ENCODE peak calls at places on chromosomes 1 and 21, in eight cellular contexts. K, V, G, O, R, Z, I and B are unnamed samples.

GRCh38 chr1:68916227-68916853 is 419.5 kb upstream of the DEPDC1 start:
- DNase-seq in K (no peak), V (no peak), G (peak), O (peak), R (no peak), Z (peak), I (peak), B (no peak)

GRCh38 chr1:41741244-41741643 is 177.5 kb downstream of the HIVEP3 start:
- DNase-seq in K (no peak), V (no peak), G (peak), O (no peak), R (no peak), Z (no peak), I (no peak), B (no peak)

GRCh38 chr1:42167611-42168396 is 3.3 kb upstream of the GUCA2A start:
- DNase-seq in K (no peak), V (no peak), G (peak), O (no peak), R (no peak), Z (no peak), I (no peak), B (no peak)

GRCh38 chr1:34262023-34262422 is 85.3 kb downstream of the C1orf94 start:
- DNase-seq in K (no peak), V (no peak), G (no peak), O (no peak), R (no peak), Z (no peak), I (no peak), B (no peak)

GRCh38 chr1:203300441-203301330 is 4.6 kb upstream of the BTG2 start:
- DNase-seq in K (no peak), V (no peak), G (no peak), O (no peak), R (no peak), Z (no peak), I (no peak), B (no peak)

GRCh38 chr1:85494074-85494956 is 29.4 kb upstream of the DDAH1 start:
- DNase-seq in K (no peak), V (no peak), G (no peak), O (no peak), R (peak), Z (no peak), I (no peak), B (no peak)

GRCh38 chr1:76073471-76073870 is 1.1 kb upstream of the ST6GALNAC3 start:
- DNase-seq in K (no peak), V (no peak), G (no peak), O (no peak), R (no peak), Z (no peak), I (no peak), B (no peak)

GRCh38 chr1:97901017-97901658 is 19.7 kb downstream of the DPYD start:
- DNase-seq in K (no peak), V (no peak), G (no peak), O (no peak), R (no peak), Z (no peak), I (peak), B (no peak)

GRCh38 chr1:58397187-58397820 is 149.2 kb downstream of the OMA1 start:
- DNase-seq in K (no peak), V (no peak), G (no peak), O (no peak), R (no peak), Z (no peak), I (no peak), B (no peak)

GRCh38 chr1:31429583-31429982 is 16.6 kb downstream of the SERINC2 start:
- DNase-seq in K (no peak), V (no peak), G (no peak), O (no peak), R (no peak), Z (no peak), I (no peak), B (no peak)

GRCh38 chr21:37118187-37118826 is 45.3 kb downstream of the TTC3 start:
- DNase-seq in K (no peak), V (no peak), G (peak), O (no peak), R (no peak), Z (no peak), I (no peak), B (no peak)

GRCh38 chr1:8348056-8348776 is 30.3 kb downstream of the SLC45A1 start:
- DNase-seq in K (no peak), V (no peak), G (no peak), O (no peak), R (no peak), Z (no peak), I (no peak), B (no peak)

GRCh38 chr1:150875197-150876110 is 945 bp downstream of the ARNT start:
- DNase-seq in K (no peak), V (no peak), G (no peak), O (no peak), R (peak), Z (no peak), I (no peak), B (no peak)

GRCh38 chr1:183180634-183181056 is 5.4 kb upstream of the LAMC2 start:
- DNase-seq in K (peak), V (no peak), G (peak), O (no peak), R (no peak), Z (peak), I (peak), B (peak)

GRCh38 chr1:183178490-183178889 is 7.6 kb upstream of the LAMC2 start:
- DNase-seq in K (no peak), V (no peak), G (no peak), O (no peak), R (no peak), Z (no peak), I (no peak), B (no peak)

GRCh38 chr1:183185941-183186490 is at the start of gene LAMC2:
- DNase-seq in K (peak), V (peak), G (peak), O (no peak), R (no peak), Z (peak), I (peak), B (peak)

GRCh38 chr1:183175631-183176030 is 10.4 kb upstream of the LAMC2 start:
- DNase-seq in K (no peak), V (no peak), G (no peak), O (no peak), R (no peak), Z (no peak), I (no peak), B (no peak)

DNA sequence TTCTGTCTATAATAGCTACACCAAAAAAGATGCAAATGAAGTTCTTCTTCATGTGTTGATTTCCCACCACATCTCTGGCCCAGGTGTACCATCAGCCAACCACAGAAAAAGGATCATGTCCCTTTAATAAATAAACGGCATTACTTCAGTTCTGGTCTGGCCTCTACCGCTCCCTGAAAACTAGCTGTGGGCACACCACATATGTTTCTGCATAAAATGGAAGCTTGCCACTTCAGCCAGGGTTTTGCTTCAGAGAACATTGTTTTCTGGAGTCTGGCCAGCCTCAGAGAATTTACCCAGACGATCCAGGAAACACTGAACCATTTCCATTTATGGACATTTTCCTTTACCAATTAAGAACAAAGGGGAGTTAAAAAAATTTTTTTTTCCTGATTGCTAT is 5.9 kb upstream of the LAMC2 start:
- DNase-seq in K (no peak), V (no peak), G (peak), O (peak), R (no peak), Z (peak), I (peak), B (no peak)
- TF ChIP-seq CTCF in K (no peak), V (no peak), G (no peak), O (no peak), R (no peak), Z (no peak), I (no peak), B (no peak)

DNA sequence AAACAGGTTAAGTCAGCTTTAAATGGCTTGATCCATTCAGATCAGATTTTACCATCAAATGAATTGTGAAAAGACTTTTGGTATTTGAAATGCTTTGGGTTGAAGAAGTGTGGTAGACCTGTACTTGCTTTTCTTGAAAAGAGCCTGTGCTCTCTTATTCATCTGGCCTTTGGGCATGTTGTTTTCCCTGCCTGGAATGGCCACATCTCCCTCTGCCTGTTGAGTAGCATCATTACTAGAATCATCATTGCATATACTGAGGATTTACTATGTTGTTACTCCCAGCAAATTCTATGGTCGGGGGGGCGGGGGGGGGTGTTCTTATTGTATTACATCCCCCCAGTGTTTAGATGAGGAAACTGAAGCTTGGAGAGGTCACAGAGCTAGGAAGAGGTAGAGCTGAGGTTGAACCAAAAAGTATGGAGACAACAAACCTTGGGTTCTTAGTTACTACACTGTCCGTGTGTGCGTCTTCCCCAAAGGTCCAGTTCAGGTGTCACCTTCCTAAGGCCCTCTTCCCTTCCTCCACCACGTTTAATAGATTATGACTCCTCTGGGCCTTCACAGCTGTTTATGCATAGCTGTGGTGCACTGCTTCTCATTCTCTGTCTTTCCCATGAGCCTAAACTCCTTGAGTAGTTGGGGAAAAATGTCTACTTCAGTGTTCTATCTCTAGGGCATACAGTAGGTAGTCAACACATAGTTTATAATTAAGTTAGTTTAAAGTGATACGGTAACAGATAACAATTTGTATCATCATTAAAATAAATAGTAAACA is 246.4 kb upstream of the HOOK1 start:
- DNase-seq in K (no peak), V (no peak), G (peak), O (no peak), R (peak), Z (no peak), I (peak), B (no peak)
- TF ChIP-seq CTCF in K (no peak), V (no peak), G (peak), O (no peak), R (no peak), Z (peak), I (no peak), B (no peak)

DNA sequence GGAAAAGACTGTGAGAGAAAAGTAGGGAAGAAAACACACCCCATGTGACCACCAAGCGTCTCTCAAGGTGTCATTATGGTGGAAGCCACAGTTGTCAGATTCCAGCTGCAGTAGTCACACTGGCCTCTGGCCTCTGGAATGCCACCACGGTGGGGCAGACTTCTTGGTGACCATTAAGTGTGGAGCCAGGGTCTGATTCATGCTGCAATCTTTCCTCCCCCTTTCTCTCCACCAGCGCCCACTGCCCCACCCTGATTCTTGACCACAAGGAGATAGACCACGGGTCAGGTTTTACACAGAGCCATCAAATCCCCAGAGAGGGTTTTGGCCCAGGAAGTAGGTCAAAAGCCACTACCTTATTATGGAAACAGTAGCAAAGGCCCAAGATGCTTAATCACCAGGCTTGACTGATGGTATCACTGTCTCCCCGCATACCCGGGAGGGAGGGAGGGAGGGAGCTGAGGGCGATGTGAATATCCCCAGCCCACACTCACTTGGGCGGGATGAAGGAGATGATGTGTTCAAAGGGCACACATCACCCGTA is 52.7 kb upstream of the GRHL3 start:
- DNase-seq in K (no peak), V (no peak), G (peak), O (no peak), R (no peak), Z (no peak), I (no peak), B (no peak)
- TF ChIP-seq CTCF in K (no peak), V (no peak), G (peak), O (no peak), R (no peak), Z (no peak), I (no peak), B (no peak)

GRCh38 chr1:177181631-177182291 is 11.0 kb downstream of the BRINP2 start:
- DNase-seq in K (peak), V (peak), G (peak), O (peak), R (peak), Z (peak), I (peak), B (peak)

GRCh38 chr1:177183801-177184200 is 13.0 kb downstream of the BRINP2 start:
- DNase-seq in K (no peak), V (no peak), G (no peak), O (no peak), R (no peak), Z (no peak), I (no peak), B (no peak)

GRCh38 chr1:177190308-177190970 is 19.7 kb downstream of the BRINP2 start:
- DNase-seq in K (no peak), V (no peak), G (no peak), O (peak), R (no peak), Z (no peak), I (no peak), B (no peak)

GRCh38 chr1:177181280-177181630 is 10.5 kb downstream of the BRINP2 start:
- DNase-seq in K (peak), V (no peak), G (no peak), O (no peak), R (peak), Z (no peak), I (no peak), B (peak)

GRCh38 chr1:177185209-177185608 is 14.5 kb downstream of the BRINP2 start:
- DNase-seq in K (no peak), V (no peak), G (peak), O (no peak), R (peak), Z (no peak), I (no peak), B (no peak)
- TF ChIP-seq CTCF in K (no peak), V (peak), G (peak), O (no peak), R (peak), Z (peak), I (peak), B (peak)

GRCh38 chr1:63073530-63074306 is 248.6 kb upstream of the FOXD3 start:
- DNase-seq in K (peak), V (no peak), G (no peak), O (peak), R (no peak), Z (peak), I (no peak), B (no peak)
- TF ChIP-seq CTCF in K (no peak), V (no peak), G (no peak), O (peak), R (no peak), Z (peak), I (no peak), B (no peak)

GRCh38 chr1:27391511-27392095 is 819 bp upstream of the GPR3 start:
- DNase-seq in K (no peak), V (no peak), G (peak), O (peak), R (peak), Z (peak), I (peak), B (no peak)
- TF ChIP-seq CTCF in K (peak), V (no peak), G (no peak), O (no peak), R (no peak), Z (no peak), I (no peak), B (no peak)

GRCh38 chr1:202170726-202171125 is 10.3 kb upstream of the PTPN7 start:
- DNase-seq in K (no peak), V (no peak), G (no peak), O (no peak), R (no peak), Z (no peak), I (no peak), B (no peak)
- TF ChIP-seq CTCF in K (no peak), V (no peak), G (no peak), O (no peak), R (peak), Z (no peak), I (no peak), B (no peak)

GRCh38 chr1:180603850-180604226 is 28.0 kb upstream of the XPR1 start:
- DNase-seq in K (no peak), V (no peak), G (no peak), O (no peak), R (no peak), Z (no peak), I (no peak), B (no peak)
- TF ChIP-seq CTCF in K (no peak), V (no peak), G (no peak), O (no peak), R (no peak), Z (no peak), I (no peak), B (no peak)

GRCh38 chr1:55079651-55080050 is 40.3 kb downstream of the PCSK9 start:
- DNase-seq in K (no peak), V (no peak), G (no peak), O (no peak), R (no peak), Z (no peak), I (no peak), B (no peak)

GRCh38 chr1:55073187-55073916 is 34.0 kb downstream of the PCSK9 start:
- DNase-seq in K (no peak), V (no peak), G (no peak), O (no peak), R (no peak), Z (no peak), I (no peak), B (no peak)

GRCh38 chr1:55074455-55074854 is 35.1 kb downstream of the PCSK9 start:
- DNase-seq in K (no peak), V (no peak), G (no peak), O (no peak), R (no peak), Z (no peak), I (no peak), B (no peak)

GRCh38 chr1:55078470-55078869 is 39.1 kb downstream of the PCSK9 start:
- DNase-seq in K (no peak), V (no peak), G (no peak), O (peak), R (no peak), Z (no peak), I (no peak), B (no peak)

DNA sequence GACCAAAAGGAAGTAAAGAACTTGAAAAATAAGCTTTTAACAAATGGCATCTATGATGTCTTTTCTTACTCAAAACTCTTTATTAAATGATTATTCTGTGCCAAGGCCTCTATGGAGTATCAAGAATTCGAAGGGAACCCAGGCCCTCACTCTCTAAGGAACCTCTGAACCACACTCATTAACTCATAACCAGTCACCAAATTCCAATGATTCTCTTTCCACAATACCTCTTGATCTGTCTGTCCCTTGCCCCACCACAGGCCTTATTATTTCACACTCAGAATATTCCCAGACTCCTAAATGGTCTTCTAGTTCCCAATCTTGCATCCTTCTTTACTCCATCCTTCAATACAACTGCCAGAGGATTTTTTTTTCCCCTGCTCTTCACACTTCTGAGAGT is 37.0 kb downstream of the PCSK9 start:
- DNase-seq in K (no peak), V (no peak), G (no peak), O (no peak), R (no peak), Z (no peak), I (no peak), B (no peak)
- TF ChIP-seq CTCF in K (no peak), V (no peak), G (no peak), O (no peak), R (no peak), Z (no peak), I (no peak), B (no peak)

DNA sequence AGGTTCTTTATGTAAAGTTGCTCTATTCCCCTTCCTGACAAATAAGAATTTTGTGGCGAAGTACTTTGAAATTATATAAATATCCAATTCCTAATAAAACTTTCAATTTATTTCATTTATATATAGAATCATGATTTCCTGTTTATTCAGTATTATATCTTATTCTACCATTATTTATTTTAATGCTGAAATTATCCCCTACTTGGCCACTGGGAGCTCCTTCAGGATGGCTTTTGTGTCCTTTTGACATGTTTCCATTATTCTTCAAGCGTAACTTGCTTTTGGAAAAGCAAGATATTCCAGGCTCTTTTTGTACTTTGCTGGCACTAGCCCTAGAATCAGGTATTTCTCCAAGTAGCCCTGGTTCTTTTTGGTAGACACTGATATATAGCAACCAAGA is 67.2 kb upstream of the CACYBP start:
- DNase-seq in K (no peak), V (no peak), G (no peak), O (no peak), R (no peak), Z (no peak), I (no peak), B (no peak)
- TF ChIP-seq CTCF in K (no peak), V (peak), G (no peak), O (no peak), R (no peak), Z (no peak), I (no peak), B (no peak)